ENCODE peak calls at places on chromosomes 3 and 15, in nine cellular contexts. J is pancreas, O is RWPE1, Z is kidney, D is left lung, L is H1, S is coronary artery, I is IMR-90, E is right lobe of liver. U is an unnamed sample.

GRCh38 chr3:127066635-127067034 is 83.7 kb downstream of the PLXNA1 start:
- DNase-seq in L (no peak), I (no peak), O (no peak), D (no peak), J (no peak), S (no peak), Z (peak), E (no peak), U (no peak)

GRCh38 chr3:134858516-134859035 is 63.5 kb downstream of the EPHB1 start:
- DNase-seq in I (no peak), L (no peak), E (no peak), J (no peak), O (no peak), S (peak), Z (no peak), D (no peak), U (no peak)

GRCh38 chr3:123743121-123743520 is 141.0 kb downstream of the MYLK start:
- DNase-seq in S (no peak), D (no peak), Z (no peak), I (no peak), E (no peak), L (no peak), O (no peak), J (no peak), U (no peak)

GRCh38 chr3:120438216-120438615 is 12.6 kb downstream of the FSTL1 start:
- DNase-seq in Z (no peak), O (no peak), J (no peak), I (no peak), D (no peak), L (no peak), E (no peak), S (peak), U (no peak)

GRCh38 chr15:40046721-40047412 is 7.9 kb upstream of the SRP14 start:
- DNase-seq in I (peak), J (no peak), O (peak), D (no peak), S (peak), E (no peak), Z (no peak), L (no peak), U (no peak)

GRCh38 chr15:39323706-39324105 is 257.2 kb upstream of the THBS1 start:
- DNase-seq in I (no peak), E (no peak), L (no peak), D (no peak), O (no peak), J (no peak), Z (no peak), S (no peak), U (no peak)

GRCh38 chr3:68666409-68667193 is 265.7 kb downstream of the TAFA4 start:
- DNase-seq in S (no peak), J (no peak), L (no peak), I (no peak), Z (no peak), E (no peak), D (no peak), O (peak), U (no peak)

GRCh38 chr3:177781686-177782161 is 584.4 kb upstream of the TBL1XR1 start:
- DNase-seq in S (peak), E (no peak), J (no peak), I (peak), D (no peak), L (no peak), Z (peak), O (no peak), U (peak)

GRCh38 chr3:41141431-41142164 is 57.7 kb upstream of the CTNNB1 start:
- DNase-seq in L (no peak), I (no peak), O (no peak), Z (no peak), D (no peak), S (no peak), J (no peak), E (no peak), U (no peak)

GRCh38 chr3:194276768-194277546 is 74.2 kb downstream of the CPN2 start:
- DNase-seq in E (peak), J (no peak), Z (no peak), I (peak), O (no peak), S (peak), L (no peak), D (no peak), U (peak)

GRCh38 chr15:41904487-41905359 is 10.9 kb upstream of the SPTBN5 start:
- DNase-seq in L (peak), J (peak), E (no peak), I (peak), Z (no peak), D (no peak), S (no peak), O (peak), U (no peak)

GRCh38 chr3:24226402-24226801 is 268.2 kb downstream of the THRB start:
- DNase-seq in J (no peak), I (no peak), D (no peak), Z (no peak), S (no peak), O (no peak), E (no peak), L (no peak), U (no peak)

GRCh38 chr3:138944136-138944658 is 2.7 kb downstream of the FOXL2 start:
- DNase-seq in L (no peak), J (no peak), Z (no peak), D (no peak), I (no peak), O (no peak), S (peak), E (no peak), U (no peak)

GRCh38 chr15:64870350-64870749 is 28.6 kb downstream of the PLEKHO2 start:
- DNase-seq in J (no peak), L (no peak), E (no peak), Z (no peak), I (no peak), O (no peak), S (no peak), D (no peak), U (no peak)

GRCh38 chr3:66039590-66039887 is 821 bp upstream of the MAGI1 start:
- DNase-seq in Z (peak), S (peak), J (peak), E (peak), L (no peak), I (no peak), D (peak), O (no peak), U (no peak)

GRCh38 chr3:148528024-148528423 is 169.7 kb upstream of the AGTR1 start:
- DNase-seq in Z (no peak), J (no peak), E (no peak), D (no peak), O (no peak), L (no peak), S (no peak), I (peak), U (no peak)

GRCh38 chr3:131688370-131688769 is 185.6 kb upstream of the MRPL3 start:
- DNase-seq in Z (no peak), O (peak), S (no peak), L (no peak), E (no peak), I (no peak), D (no peak), J (no peak), U (no peak)

GRCh38 chr15:70348581-70349344 is 251.0 kb upstream of the TLE3 start:
- DNase-seq in E (peak), J (no peak), S (peak), L (no peak), Z (no peak), D (peak), I (no peak), O (peak), U (peak)

GRCh38 chr3:107831590-107831989 is 259.2 kb downstream of the CD47 start:
- DNase-seq in J (no peak), Z (no peak), I (no peak), S (no peak), E (no peak), O (no peak), L (no peak), D (no peak), U (no peak)

GRCh38 chr3:45608885-45609284 is 14.3 kb downstream of the LIMD1 start:
- DNase-seq in D (no peak), J (peak), Z (no peak), I (peak), O (no peak), S (no peak), E (no peak), L (no peak), U (no peak)

GRCh38 chr3:73432021-73432722 is 192.6 kb downstream of the PDZRN3 start:
- DNase-seq in S (no peak), D (no peak), Z (no peak), J (no peak), E (no peak), O (peak), L (no peak), I (peak), U (no peak)

GRCh38 chr3:127822166-127822835 is at the start of gene MGLL:
- DNase-seq in O (peak), E (no peak), J (no peak), L (no peak), D (no peak), S (no peak), Z (peak), I (peak), U (no peak)

GRCh38 chr3:42747581-42747980 is 25.5 kb downstream of the CCDC13 start:
- DNase-seq in S (peak), O (no peak), D (peak), E (no peak), J (no peak), I (no peak), Z (no peak), L (no peak), U (no peak)

GRCh38 chr15:29570121-29570930 is 251.9 kb downstream of the TJP1 start:
- DNase-seq in I (no peak), L (no peak), D (no peak), S (no peak), O (no peak), E (no peak), Z (peak), J (peak), U (no peak)

GRCh38 chr3:116445291-116445841 is at the start of gene LSAMP:
- DNase-seq in J (no peak), D (peak), O (no peak), E (no peak), I (peak), Z (peak), S (no peak), L (peak), U (no peak)

GRCh38 chr3:173465898-173466678 is 68.5 kb downstream of the NLGN1 start:
- DNase-seq in E (no peak), D (no peak), Z (no peak), S (no peak), O (no peak), J (no peak), L (no peak), I (no peak), U (no peak)

GRCh38 chr15:45385568-45385967 is 7.2 kb upstream of the GATM start:
- DNase-seq in O (no peak), S (no peak), D (no peak), E (no peak), J (no peak), Z (no peak), L (no peak), I (no peak), U (no peak)

GRCh38 chr15:45387379-45388007 is 9.1 kb upstream of the GATM start:
- DNase-seq in S (no peak), O (peak), Z (no peak), J (no peak), D (no peak), E (no peak), I (no peak), L (no peak), U (no peak)

GRCh38 chr15:45386420-45386819 is 8.1 kb upstream of the GATM start:
- DNase-seq in I (no peak), J (peak), S (no peak), D (no peak), E (no peak), L (no peak), Z (no peak), O (peak), U (no peak)

GRCh38 chr15:45384700-45385099 is 6.4 kb upstream of the GATM start:
- DNase-seq in E (no peak), J (no peak), D (no peak), Z (no peak), S (no peak), I (no peak), O (no peak), L (no peak), U (no peak)

DNA sequence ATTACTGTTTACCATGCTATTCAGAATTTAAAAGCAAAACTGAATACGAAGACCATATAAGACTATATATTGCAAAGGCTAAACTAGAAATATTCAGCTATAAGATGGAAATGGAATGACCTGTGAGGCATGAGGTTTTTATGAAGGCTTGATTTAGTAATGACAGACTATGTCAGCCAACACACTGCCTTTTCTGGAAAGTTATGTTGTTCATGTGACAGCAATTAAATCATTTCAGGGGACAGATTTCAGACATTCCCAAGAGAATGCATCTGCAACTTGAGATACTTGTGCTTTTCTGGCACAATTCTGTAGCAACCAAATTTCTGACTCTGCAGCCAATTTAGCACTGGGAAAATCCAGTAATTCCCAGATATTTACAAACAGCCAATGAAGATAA is 8.6 kb upstream of the GATM start:
- DNase-seq in I (no peak), E (no peak), S (no peak), Z (no peak), O (no peak), D (no peak), L (no peak), J (no peak), U (no peak)
- TF ChIP-seq CTCF in I (no peak), E (no peak), S (no peak), Z (no peak), O (no peak), D (no peak), L (no peak), J (no peak), U (no peak)

GRCh38 chr3:17632401-17633100 is 109.9 kb downstream of the TBC1D5 start:
- DNase-seq in L (no peak), S (no peak), O (peak), J (no peak), I (peak), Z (no peak), E (no peak), D (no peak), U (no peak)
- H3K27ac ChIP-seq in L (no peak), S (no peak), O (no peak), J (no peak), I (no peak), Z (no peak), E (no peak), D (peak), U (no peak)

DNA sequence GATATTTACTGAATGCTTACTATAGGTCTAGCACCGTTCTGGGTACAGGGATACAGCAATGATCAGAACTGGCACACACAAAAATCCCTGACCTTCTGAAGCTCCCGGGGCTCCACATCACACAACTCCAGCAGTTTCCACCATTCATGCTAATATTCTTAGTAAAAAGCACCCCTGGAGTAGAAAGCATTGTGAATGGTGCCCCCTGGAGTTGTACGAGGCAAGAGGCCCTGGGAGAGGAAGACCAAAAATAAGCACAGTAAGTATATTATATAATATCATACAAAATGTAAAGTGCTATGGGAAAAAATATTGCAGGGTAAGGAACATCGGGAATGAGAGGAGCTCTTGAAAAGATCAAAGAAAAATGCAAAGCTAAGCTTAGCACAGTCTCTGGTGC is 790 bp upstream of the SRGAP3 start:
- DNase-seq in I (no peak), Z (no peak), L (no peak), E (no peak), D (no peak), S (peak), J (no peak), O (no peak), U (no peak)
- TF ChIP-seq CTCF in I (no peak), Z (no peak), L (peak), E (no peak), D (no peak), S (no peak), J (no peak), O (no peak), U (no peak)

GRCh38 chr3:133459400-133459799 is 59.5 kb downstream of the BFSP2 start:
- DNase-seq in E (peak), J (no peak), I (no peak), L (no peak), S (no peak), O (no peak), D (peak), Z (no peak), U (no peak)
- H3K27ac ChIP-seq in E (no peak), J (no peak), I (no peak), L (no peak), S (no peak), O (no peak), D (no peak), Z (no peak), U (peak)

GRCh38 chr3:133700351-133700750 is 38.6 kb upstream of the TOPBP1 start:
- DNase-seq in D (no peak), I (no peak), J (no peak), L (no peak), O (no peak), Z (no peak), S (no peak), E (no peak), U (no peak)

GRCh38 chr3:133697960-133698359 is 36.2 kb upstream of the TOPBP1 start:
- DNase-seq in D (no peak), Z (no peak), S (no peak), J (no peak), L (no peak), E (no peak), I (no peak), O (no peak), U (no peak)

GRCh38 chr3:133699467-133699866 is 37.7 kb upstream of the TOPBP1 start:
- DNase-seq in S (no peak), J (no peak), L (no peak), O (no peak), I (no peak), Z (no peak), E (no peak), D (no peak), U (no peak)

GRCh38 chr3:133701435-133702358 is 40.0 kb upstream of the TOPBP1 start:
- DNase-seq in E (no peak), J (no peak), O (no peak), D (no peak), L (no peak), S (no peak), I (no peak), Z (no peak), U (no peak)

GRCh38 chr3:133699903-133700302 is 38.2 kb upstream of the TOPBP1 start:
- DNase-seq in D (no peak), S (no peak), L (no peak), Z (no peak), E (no peak), J (no peak), I (no peak), O (no peak), U (no peak)
- TF ChIP-seq CTCF in D (no peak), S (no peak), L (no peak), Z (no peak), E (no peak), J (no peak), I (no peak), O (no peak), U (no peak)

GRCh38 chr15:81092559-81092902 is 41.5 kb upstream of the CFAP161 start:
- DNase-seq in S (no peak), O (no peak), E (no peak), Z (no peak), D (no peak), L (no peak), I (no peak), J (no peak), U (no peak)
- H3K27ac ChIP-seq in S (peak), O (no peak), E (no peak), Z (no peak), D (peak), L (no peak), I (peak), J (peak), U (no peak)

DNA sequence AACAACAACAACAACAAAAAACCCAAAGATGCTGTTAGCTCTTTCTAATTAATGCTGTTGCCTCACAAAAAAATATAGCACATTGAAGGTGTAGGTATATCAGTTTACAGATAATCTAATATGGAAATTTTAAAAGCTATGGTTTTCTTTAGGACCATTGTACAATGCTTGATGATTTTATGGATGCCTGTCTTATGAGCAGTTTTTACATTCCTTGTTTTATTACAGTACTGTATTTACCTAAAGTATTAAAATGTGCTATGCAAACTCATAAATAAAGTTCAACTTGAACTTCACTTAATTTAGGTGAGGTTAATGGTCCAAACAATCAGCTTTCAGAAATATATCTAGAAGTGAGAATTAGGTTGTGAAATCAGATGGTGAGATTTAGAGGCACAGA is 212.2 kb upstream of the GOLIM4 start:
- DNase-seq in S (no peak), I (no peak), E (no peak), L (no peak), Z (no peak), O (no peak), J (no peak), D (no peak), U (no peak)
- TF ChIP-seq CTCF in S (no peak), I (no peak), E (no peak), L (no peak), Z (no peak), O (no peak), J (no peak), D (no peak), U (no peak)

DNA sequence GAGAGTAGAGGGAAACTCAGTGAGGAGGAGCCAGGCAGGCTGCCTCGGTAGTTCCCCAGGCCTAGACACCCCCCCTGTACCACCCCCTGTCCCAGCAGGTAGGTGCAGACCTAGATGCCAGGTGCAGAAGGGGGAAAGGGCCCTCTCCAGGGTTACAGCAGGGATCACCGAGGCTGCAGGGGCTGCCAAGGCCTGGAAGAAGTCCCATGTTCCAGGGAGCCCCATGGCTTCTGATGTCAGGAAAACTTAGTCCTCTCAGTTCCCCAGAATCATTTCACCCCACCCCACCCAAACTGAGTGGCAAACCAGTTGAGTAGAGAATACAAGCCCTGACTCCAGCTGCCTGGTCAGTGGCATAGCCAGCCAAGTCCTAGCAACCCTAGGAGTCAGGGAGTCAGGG is 7.4 kb upstream of the SEMA3B start:
- DNase-seq in O (no peak), J (no peak), Z (no peak), E (no peak), I (no peak), D (peak), S (no peak), L (no peak), U (no peak)
- H3K27ac ChIP-seq in O (peak), J (peak), Z (peak), E (no peak), I (peak), D (peak), S (peak), L (no peak), U (peak)